ENCODE peak calls at places on chromosomes 11 and 22, in six cellular contexts. P, Y, B, D, E and O are unnamed samples. For H4K20me1, the result is how much of the 10 kb centered on the place peaks cover.

GRCh38 chr11:75328426-75329277 is 22.8 kb downstream of the ARRB1 start:
- DNase-seq in D (peak), P (peak), E (peak), Y (peak), B (peak), O (peak)

GRCh38 chr11:96149743-96150555 is 193.0 kb downstream of the MAML2 start:
- DNase-seq in D (no peak), E (peak), P (peak), B (no peak), Y (no peak), O (no peak)

GRCh38 chr11:58285483-58286040 is 17.5 kb upstream of the OR10W1 start:
- DNase-seq in Y (no peak), E (no peak), P (peak), B (peak), D (no peak), O (peak)

GRCh38 chr11:9228086-9228485 is 37.1 kb downstream of the DENND5A start:
- DNase-seq in P (no peak), D (peak), Y (no peak), B (no peak), E (no peak), O (no peak)

GRCh38 chr11:103480421-103480820 is 371.2 kb downstream of the DYNC2H1 start:
- DNase-seq in P (no peak), B (no peak), E (no peak), D (no peak), Y (no peak), O (no peak)

GRCh38 chr22:37162221-37163095 is 12.7 kb upstream of the IL2RB start:
- DNase-seq in D (no peak), E (no peak), Y (no peak), P (no peak), B (peak), O (no peak)

GRCh38 chr11:65962136-65962564 is 616 bp downstream of the SART1 start:
- DNase-seq in P (no peak), Y (no peak), B (no peak), E (no peak), D (no peak), O (no peak)

GRCh38 chr11:93145381-93145780 is 52.4 kb downstream of the SLC36A4 start:
- DNase-seq in P (no peak), B (no peak), E (no peak), D (peak), Y (no peak), O (no peak)

GRCh38 chr11:85725510-85726258 is 39.7 kb upstream of the CCDC89 start:
- DNase-seq in D (no peak), B (no peak), E (peak), Y (no peak), P (peak), O (no peak)

GRCh38 chr11:84671325-84672019 is 955.7 kb downstream of the DLG2 start:
- DNase-seq in Y (no peak), P (no peak), E (no peak), D (no peak), B (no peak), O (no peak)

GRCh38 chr11:13279487-13279834 is 1.9 kb downstream of the BMAL1 start:
- DNase-seq in P (no peak), D (no peak), B (no peak), Y (no peak), E (no peak), O (no peak)

GRCh38 chr11:126257764-126258163 is 10.9 kb downstream of the SRPRA start:
- DNase-seq in D (no peak), P (peak), E (peak), Y (no peak), B (no peak), O (no peak)

GRCh38 chr11:117828641-117829368 is 4.3 kb upstream of the FXYD2 start:
- DNase-seq in Y (peak), D (no peak), B (peak), P (peak), E (peak), O (no peak)

GRCh38 chr11:2774173-2775082 is 74.6 kb upstream of the KCNQ1OT1 start:
- DNase-seq in D (no peak), E (no peak), P (no peak), B (peak), Y (no peak), O (no peak)

DNA sequence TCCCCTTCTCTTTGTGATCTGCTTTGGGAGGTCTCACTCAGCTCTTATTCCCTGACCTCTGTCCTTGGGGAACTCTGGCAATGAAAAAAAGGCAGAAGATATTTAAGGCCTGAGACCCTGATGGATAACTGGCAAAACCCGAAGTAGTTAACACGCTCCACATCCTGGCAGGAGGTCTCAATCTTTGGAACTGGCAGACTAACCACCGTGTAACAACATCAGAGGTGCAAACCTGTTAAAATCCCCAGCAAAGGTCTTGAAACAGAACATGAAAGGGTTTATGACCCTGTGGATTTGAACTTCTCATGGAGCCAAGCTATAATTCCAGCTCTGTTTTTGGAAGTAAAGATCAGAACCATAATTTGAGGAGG is 160.3 kb downstream of the DBX1 start:
- DNase-seq in Y (no peak), B (no peak), E (no peak), D (no peak), P (no peak), O (no peak)
- H2AFZ ChIP-seq in Y (peak), B (no peak), E (no peak), D (no peak), P (no peak), O (no peak)

DNA sequence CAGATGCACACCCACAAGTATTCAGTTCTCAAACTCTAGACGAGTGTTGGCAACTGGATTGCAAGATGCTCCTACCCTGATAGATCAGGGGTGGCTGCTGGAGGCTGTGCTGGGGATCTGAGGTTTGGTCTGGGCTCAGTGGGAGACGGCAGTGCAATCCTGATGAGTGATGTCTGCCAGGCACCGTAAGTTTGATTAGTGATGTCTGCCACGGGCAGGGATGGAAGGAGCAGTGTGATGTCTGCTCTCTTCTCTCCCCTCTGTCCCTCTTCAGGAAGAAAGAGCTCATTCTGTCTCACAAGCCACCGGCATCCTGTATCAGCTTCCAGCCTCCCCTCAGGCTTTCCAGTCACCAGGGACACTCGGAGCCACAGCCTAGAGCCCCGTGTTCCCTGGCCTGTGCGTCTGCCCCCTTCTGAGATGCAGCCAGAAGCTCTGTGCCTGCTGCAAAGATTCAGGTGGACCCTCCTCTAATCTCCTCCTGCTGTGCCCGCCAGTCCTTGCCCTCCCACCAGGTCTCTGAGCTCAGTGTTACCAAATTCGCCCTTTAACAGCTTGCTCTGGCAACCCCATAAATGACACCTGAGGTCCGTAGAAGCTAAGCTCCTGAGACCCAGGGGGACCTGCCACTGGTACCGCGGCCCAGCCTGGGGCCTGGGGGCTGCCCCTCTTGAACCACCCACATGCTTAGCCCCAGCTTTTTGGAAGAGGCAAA is 19.9 kb downstream of the TP53I11 start:
- DNase-seq in D (no peak), Y (no peak), P (no peak), B (no peak), E (no peak), O (no peak)
- H4K20me1 ChIP-seq in D (half or more), Y (under half), P (under half), B (under half), E (under half), O (under half)

DNA sequence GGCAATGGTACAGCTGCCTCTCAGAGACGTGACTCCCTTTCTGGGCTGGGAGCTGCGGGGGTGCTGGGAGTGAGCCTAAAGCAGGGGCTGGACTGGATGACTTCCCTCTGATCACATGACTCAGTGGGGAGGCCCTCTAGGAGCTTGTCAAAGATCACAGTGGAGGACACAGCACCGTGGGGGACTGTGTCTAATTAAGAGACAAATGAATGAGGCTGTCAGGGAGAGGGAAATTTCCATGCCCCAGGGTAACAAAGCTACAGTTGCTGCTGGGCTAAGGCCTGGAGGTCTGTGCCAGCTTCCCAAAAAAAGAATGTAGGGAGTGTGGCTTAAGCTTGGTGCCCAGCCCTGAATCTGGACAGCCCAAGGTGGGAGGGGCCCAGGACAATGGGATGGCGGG is 262.8 kb upstream of the PLET1 start:
- DNase-seq in B (peak), D (peak), P (peak), Y (no peak), E (no peak), O (no peak)
- H2AFZ ChIP-seq in B (no peak), D (peak), P (no peak), Y (no peak), E (peak), O (no peak)

GRCh38 chr11:78344676-78345075 is 72.9 kb downstream of the GAB2 start:
- DNase-seq in B (no peak), Y (no peak), P (peak), E (no peak), D (no peak), O (no peak)
- H4K20me1 ChIP-seq in B (under half), Y (under half), P (under half), E (under half), D (under half), O (under half)

DNA sequence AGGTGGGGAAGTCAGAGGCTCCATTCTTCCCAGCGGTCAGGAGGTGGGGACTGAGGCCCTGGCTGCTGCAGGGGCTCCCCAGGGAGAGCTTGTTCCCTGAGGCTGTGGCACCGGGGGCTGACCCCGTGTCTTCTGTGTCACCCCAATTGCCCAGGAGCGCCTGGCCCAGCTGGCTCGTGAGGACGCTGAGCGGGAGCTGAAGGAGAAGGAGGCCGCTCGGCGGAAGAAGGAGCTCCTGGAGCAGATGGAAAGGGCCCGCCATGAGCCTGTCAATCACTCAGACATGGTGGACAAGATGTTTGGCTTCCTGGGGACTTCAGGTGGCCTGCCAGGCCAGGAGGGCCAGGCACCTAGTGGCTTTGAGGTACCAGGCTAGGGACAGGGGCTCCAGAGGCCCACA is 53.2 kb downstream of the MYO7A start:
- DNase-seq in B (no peak), D (no peak), P (no peak), E (no peak), Y (no peak), O (no peak)
- H2AFZ ChIP-seq in B (no peak), D (no peak), P (no peak), E (no peak), Y (no peak), O (no peak)